ENCODE peak calls at places on chromosomes 3 and 15, in six cellular contexts. One of them, this sample, is unnamed.

GRCh38 chr15:23532019-23532418 is 33.5 kb upstream of the MKRN3 start:
- DNase-seq in PC-3: peak; percentile 39
- DNase-seq in renal cortical epithelial cell: no peak
- DNase-seq in CD4-positive, alpha-beta T cell: no peak
- DNase-seq in GF-D8: no peak
- DNase-seq in Right ventricle myocardium inferior: no peak
- DNase-seq in this sample: no peak

GRCh38 chr3:140343709-140344417 is 334.0 kb upstream of the TRIM42 start:
- DNase-seq in CD4-positive, alpha-beta T cell: no peak
- DNase-seq in PC-3: no peak
- DNase-seq in renal cortical epithelial cell: no peak
- DNase-seq in GF-D8: no peak
- DNase-seq in Right ventricle myocardium inferior: no peak
- DNase-seq in this sample: no peak

GRCh38 chr15:39360417-39360816 is 220.5 kb upstream of the THBS1 start:
- DNase-seq in GF-D8: no peak
- DNase-seq in Right ventricle myocardium inferior: no peak
- DNase-seq in PC-3: no peak
- DNase-seq in CD4-positive, alpha-beta T cell: no peak
- DNase-seq in renal cortical epithelial cell: peak; percentile 51
- DNase-seq in this sample: no peak

GRCh38 chr3:41044526-41044925 is 154.8 kb upstream of the CTNNB1 start:
- DNase-seq in CD4-positive, alpha-beta T cell: no peak
- DNase-seq in renal cortical epithelial cell: no peak
- DNase-seq in Right ventricle myocardium inferior: no peak
- DNase-seq in GF-D8: no peak
- DNase-seq in PC-3: no peak
- DNase-seq in this sample: no peak

GRCh38 chr15:85141601-85142185 is 160.0 kb downstream of the PDE8A start:
- DNase-seq in renal cortical epithelial cell: no peak
- DNase-seq in Right ventricle myocardium inferior: no peak
- DNase-seq in GF-D8: no peak
- DNase-seq in CD4-positive, alpha-beta T cell: no peak
- DNase-seq in PC-3: no peak
- DNase-seq in this sample: no peak

GRCh38 chr15:78540955-78541743 is 905 bp downstream of the PSMA4 start:
- DNase-seq in GF-D8: no peak
- DNase-seq in renal cortical epithelial cell: no peak
- DNase-seq in CD4-positive, alpha-beta T cell: no peak
- DNase-seq in Right ventricle myocardium inferior: no peak
- DNase-seq in PC-3: peak; percentile 11
- DNase-seq in this sample: no peak

GRCh38 chr15:31156808-31157207 is 55.3 kb upstream of the TRPM1 start:
- DNase-seq in CD4-positive, alpha-beta T cell: no peak
- DNase-seq in PC-3: no peak
- DNase-seq in Right ventricle myocardium inferior: no peak
- DNase-seq in renal cortical epithelial cell: no peak
- DNase-seq in GF-D8: no peak
- DNase-seq in this sample: no peak

GRCh38 chr15:41934843-41935242 is 37.5 kb downstream of the EHD4 start:
- DNase-seq in CD4-positive, alpha-beta T cell: peak; percentile 66
- DNase-seq in GF-D8: no peak
- DNase-seq in PC-3: peak; percentile 85
- DNase-seq in renal cortical epithelial cell: no peak
- DNase-seq in Right ventricle myocardium inferior: no peak
- DNase-seq in this sample: no peak

GRCh38 chr3:167304077-167304476 is 76.0 kb downstream of the ZBBX start:
- DNase-seq in PC-3: peak; percentile 48
- DNase-seq in CD4-positive, alpha-beta T cell: no peak
- DNase-seq in renal cortical epithelial cell: peak; percentile 18
- DNase-seq in Right ventricle myocardium inferior: no peak
- DNase-seq in GF-D8: no peak
- DNase-seq in this sample: no peak

GRCh38 chr3:8442993-8443670 is 58.5 kb upstream of the LMCD1 start:
- DNase-seq in Right ventricle myocardium inferior: no peak
- DNase-seq in PC-3: no peak
- DNase-seq in CD4-positive, alpha-beta T cell: no peak
- DNase-seq in renal cortical epithelial cell: peak; percentile 29
- DNase-seq in GF-D8: no peak
- DNase-seq in this sample: no peak

GRCh38 chr3:40290396-40290795 is 19.1 kb upstream of the EIF1B start:
- DNase-seq in PC-3: no peak
- DNase-seq in CD4-positive, alpha-beta T cell: no peak
- DNase-seq in renal cortical epithelial cell: no peak
- DNase-seq in GF-D8: no peak
- DNase-seq in Right ventricle myocardium inferior: peak; percentile 54
- DNase-seq in this sample: peak; percentile 70

GRCh38 chr15:40439461-40440299 is 1.1 kb upstream of the BAHD1 start:
- DNase-seq in PC-3: peak; percentile 45
- DNase-seq in Right ventricle myocardium inferior: no peak
- DNase-seq in renal cortical epithelial cell: peak; percentile 18
- DNase-seq in GF-D8: no peak
- DNase-seq in CD4-positive, alpha-beta T cell: no peak
- DNase-seq in this sample: peak; percentile 55

GRCh38 chr15:48250640-48251076 is 44.6 kb downstream of the SLC12A1 start:
- DNase-seq in renal cortical epithelial cell: peak; percentile 76
- DNase-seq in CD4-positive, alpha-beta T cell: no peak
- DNase-seq in GF-D8: no peak
- DNase-seq in PC-3: peak; percentile 60
- DNase-seq in Right ventricle myocardium inferior: no peak
- DNase-seq in this sample: no peak

GRCh38 chr3:126394179-126394976 is at the start of gene CFAP100:
- DNase-seq in PC-3: no peak
- DNase-seq in Right ventricle myocardium inferior: peak; percentile 76
- DNase-seq in CD4-positive, alpha-beta T cell: no peak
- DNase-seq in renal cortical epithelial cell: peak; percentile 45
- DNase-seq in GF-D8: no peak
- DNase-seq in this sample: peak; percentile 71

GRCh38 chr3:57158813-57159678 is 6.1 kb downstream of the IL17RD start:
- DNase-seq in CD4-positive, alpha-beta T cell: no peak
- DNase-seq in Right ventricle myocardium inferior: no peak
- DNase-seq in renal cortical epithelial cell: no peak
- DNase-seq in GF-D8: peak; percentile 26
- DNase-seq in PC-3: peak; percentile 91
- DNase-seq in this sample: no peak

GRCh38 chr3:158532099-158532734 is 38.8 kb upstream of the MLF1 start:
- DNase-seq in CD4-positive, alpha-beta T cell: no peak
- DNase-seq in GF-D8: peak; percentile 12
- DNase-seq in PC-3: peak; percentile 53
- DNase-seq in renal cortical epithelial cell: peak; percentile 50
- DNase-seq in Right ventricle myocardium inferior: no peak
- DNase-seq in this sample: no peak

GRCh38 chr15:26771168-26771916 is 1.5 kb downstream of the GABRB3 start:
- DNase-seq in PC-3: peak; percentile 13
- DNase-seq in CD4-positive, alpha-beta T cell: no peak
- DNase-seq in GF-D8: no peak
- DNase-seq in renal cortical epithelial cell: no peak
- DNase-seq in Right ventricle myocardium inferior: peak; percentile 56
- DNase-seq in this sample: peak; percentile 50

GRCh38 chr3:30188713-30189112 is 417.7 kb upstream of the TGFBR2 start:
- DNase-seq in Right ventricle myocardium inferior: no peak
- DNase-seq in GF-D8: no peak
- DNase-seq in PC-3: peak; percentile 87
- DNase-seq in CD4-positive, alpha-beta T cell: no peak
- DNase-seq in renal cortical epithelial cell: peak; percentile 50
- DNase-seq in this sample: peak; percentile 35

GRCh38 chr15:92117301-92117731 is 263.8 kb downstream of the SLCO3A1 start:
- DNase-seq in CD4-positive, alpha-beta T cell: no peak
- DNase-seq in renal cortical epithelial cell: no peak
- DNase-seq in PC-3: no peak
- DNase-seq in Right ventricle myocardium inferior: no peak
- DNase-seq in GF-D8: no peak
- DNase-seq in this sample: no peak

GRCh38 chr3:55487376-55488241 is 503 bp upstream of the WNT5A start:
- DNase-seq in PC-3: peak; percentile 55
- DNase-seq in CD4-positive, alpha-beta T cell: no peak
- DNase-seq in Right ventricle myocardium inferior: peak; percentile 67
- DNase-seq in GF-D8: no peak
- DNase-seq in renal cortical epithelial cell: peak; percentile 49
- DNase-seq in this sample: peak; percentile 52

This sample was measured in Right ventricle myocardium superior.